ENCODE peak calls at places on chromosome 1, in five cellular contexts. K is brain microvascular endothelial cell, S is astrocyte of the spinal cord, I is fibroblast of the aortic adventitia, D is choroid plexus epithelial cell. E is an unnamed sample.

GRCh38 chr1:209485167-209485566 is 98.3 kb upstream of the CAMK1G start:
- DNase-seq in K (peak), S (peak), I (peak), D (peak), E (peak)

GRCh38 chr1:229430761-229431269 is 3.1 kb downstream of the ACTA1 start:
- DNase-seq in K (peak), S (peak), I (peak), D (peak), E (peak)

GRCh38 chr1:240107058-240107684 is 15.5 kb downstream of the FMN2 start:
- DNase-seq in K (no peak), S (peak), I (peak), D (peak), E (no peak)

GRCh38 chr1:2175681-2176454 is 18.7 kb downstream of the FAAP20 start:
- DNase-seq in K (no peak), S (no peak), I (no peak), D (no peak), E (no peak)

GRCh38 chr1:111880866-111881837 is 108.3 kb downstream of the KCND3 start:
- DNase-seq in K (no peak), S (no peak), I (no peak), D (no peak), E (no peak)

GRCh38 chr1:24317081-24317480 is 2.1 kb upstream of the GRHL3 start:
- DNase-seq in K (no peak), S (no peak), I (no peak), D (no peak), E (peak)

GRCh38 chr1:41566274-41566885 is 81.9 kb upstream of the EDN2 start:
- DNase-seq in K (no peak), S (no peak), I (no peak), D (no peak), E (no peak)

GRCh38 chr1:35215346-35215745 is 22.4 kb upstream of the SFPQ start:
- DNase-seq in K (no peak), S (no peak), I (no peak), D (no peak), E (no peak)

GRCh38 chr1:174189424-174190062 is 30.2 kb downstream of the RABGAP1L start:
- DNase-seq in K (no peak), S (no peak), I (no peak), D (no peak), E (no peak)

GRCh38 chr1:51268675-51269033 is 32.6 kb downstream of the RNF11 start:
- DNase-seq in K (no peak), S (peak), I (peak), D (peak), E (no peak)

GRCh38 chr1:107477233-107477632 is 336.4 kb downstream of the NTNG1 start:
- DNase-seq in K (no peak), S (no peak), I (no peak), D (no peak), E (no peak)

GRCh38 chr1:165383067-165383466 is 26.6 kb upstream of the LMX1A start:
- DNase-seq in K (no peak), S (peak), I (peak), D (peak), E (no peak)

GRCh38 chr1:96596226-96596625 is 125.4 kb upstream of the PTBP2 start:
- DNase-seq in K (peak), S (peak), I (peak), D (peak), E (peak)

GRCh38 chr1:183262628-183263220 is 76.7 kb downstream of the LAMC2 start:
- DNase-seq in K (no peak), S (no peak), I (no peak), D (no peak), E (no peak)

DNA sequence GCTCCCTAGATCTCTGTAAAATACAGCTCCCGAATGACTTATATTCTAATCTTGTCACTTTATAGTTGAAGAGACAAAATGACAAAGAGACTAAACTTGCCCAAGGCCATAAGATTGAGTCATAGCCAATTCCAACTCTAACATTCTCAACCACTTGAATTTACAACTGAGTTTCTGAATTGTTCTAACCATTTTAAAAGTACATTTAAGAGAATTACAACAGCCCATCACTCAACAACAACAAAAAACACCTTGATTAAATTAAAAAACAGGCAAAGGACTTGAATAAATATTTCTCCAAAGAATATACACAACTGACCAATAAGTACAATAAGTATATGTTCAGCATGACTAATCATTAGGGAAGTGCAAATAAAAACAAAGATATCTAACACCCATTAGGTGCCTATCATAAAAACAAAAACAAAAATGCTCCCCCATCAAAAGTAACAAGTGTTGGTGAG is 8.7 kb upstream of the ADCY10 start:
- DNase-seq in K (no peak), S (no peak), I (no peak), D (no peak), E (peak)
- H3K4me3 ChIP-seq in K (no peak), S (no peak), I (no peak), D (no peak), E (no peak)

GRCh38 chr1:246573481-246573880 is 7.2 kb downstream of the CNST start:
- DNase-seq in K (no peak), S (no peak), I (no peak), D (no peak), E (no peak)
- TF ChIP-seq CTCF in K (no peak), S (no peak), I (no peak), D (no peak), E (no peak)

GRCh38 chr1:207058878-207059867 is 6.1 kb downstream of the PFKFB2 start:
- DNase-seq in K (no peak), S (no peak), I (no peak), D (no peak), E (no peak)
- H3K4me3 ChIP-seq in K (no peak), S (no peak), I (no peak), D (no peak), E (no peak)

GRCh38 chr1:234616644-234617043 is 6.7 kb upstream of the IRF2BP2 start:
- DNase-seq in K (no peak), S (peak), I (peak), D (peak), E (peak)

GRCh38 chr1:234618726-234619049 is 8.7 kb upstream of the IRF2BP2 start:
- DNase-seq in K (no peak), S (no peak), I (no peak), D (no peak), E (no peak)

GRCh38 chr1:234617986-234618725 is 8.2 kb upstream of the IRF2BP2 start:
- DNase-seq in K (no peak), S (peak), I (peak), D (peak), E (peak)

GRCh38 chr1:234619071-234619480 is 9.1 kb upstream of the IRF2BP2 start:
- DNase-seq in K (no peak), S (peak), I (peak), D (no peak), E (peak)

DNA sequence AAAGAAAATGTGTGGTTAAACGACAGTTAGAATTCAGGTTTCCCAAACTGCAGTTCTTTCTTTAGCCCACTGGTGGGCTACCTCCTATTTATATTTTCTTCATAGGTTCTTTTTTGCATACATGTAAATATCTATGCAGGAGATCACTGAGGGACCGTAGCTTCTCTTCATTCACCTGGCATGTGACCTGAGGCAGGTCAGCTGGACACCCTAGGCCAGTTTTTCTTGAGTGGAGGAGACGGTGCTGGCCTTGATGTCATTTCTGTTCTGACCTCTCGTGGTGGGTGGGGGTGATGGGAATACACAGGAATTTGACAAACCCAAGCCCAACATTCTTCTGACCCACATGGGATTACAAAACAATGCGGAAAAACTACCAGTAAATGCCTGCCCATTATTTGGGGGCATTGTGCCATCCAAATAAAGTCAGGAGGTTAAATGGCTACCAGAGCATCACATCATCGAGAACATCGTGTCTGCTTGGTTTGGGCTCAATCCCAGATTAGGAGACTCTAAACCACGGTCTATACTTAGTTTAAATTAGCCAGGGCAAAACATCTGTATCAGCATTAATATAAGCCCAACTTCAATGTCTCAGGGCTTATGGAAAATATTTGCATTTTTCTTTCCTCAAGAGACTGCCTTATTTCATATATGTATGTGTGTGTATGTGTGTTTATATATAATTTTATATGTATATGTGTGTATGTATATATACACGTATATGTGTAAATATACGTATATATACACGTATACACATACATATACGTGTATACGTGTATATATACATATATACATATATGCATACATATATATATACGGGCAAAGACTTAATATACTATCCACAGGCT is 7.4 kb upstream of the IRF2BP2 start:
- DNase-seq in K (no peak), S (peak), I (peak), D (peak), E (no peak)
- TF ChIP-seq CTCF in K (peak), S (peak), I (peak), D (peak), E (no peak)

GRCh38 chr1:31548899-31549806 is 27.2 kb upstream of the TINAGL1 start:
- DNase-seq in K (peak), S (peak), I (peak), D (peak), E (peak)

GRCh38 chr1:31545927-31546540 is 30.3 kb upstream of the TINAGL1 start:
- DNase-seq in K (no peak), S (no peak), I (no peak), D (no peak), E (no peak)

GRCh38 chr1:31551206-31551605 is 25.1 kb upstream of the TINAGL1 start:
- DNase-seq in K (no peak), S (no peak), I (peak), D (no peak), E (no peak)

GRCh38 chr1:31549807-31550620 is 26.3 kb upstream of the TINAGL1 start:
- DNase-seq in K (no peak), S (no peak), I (peak), D (no peak), E (peak)

DNA sequence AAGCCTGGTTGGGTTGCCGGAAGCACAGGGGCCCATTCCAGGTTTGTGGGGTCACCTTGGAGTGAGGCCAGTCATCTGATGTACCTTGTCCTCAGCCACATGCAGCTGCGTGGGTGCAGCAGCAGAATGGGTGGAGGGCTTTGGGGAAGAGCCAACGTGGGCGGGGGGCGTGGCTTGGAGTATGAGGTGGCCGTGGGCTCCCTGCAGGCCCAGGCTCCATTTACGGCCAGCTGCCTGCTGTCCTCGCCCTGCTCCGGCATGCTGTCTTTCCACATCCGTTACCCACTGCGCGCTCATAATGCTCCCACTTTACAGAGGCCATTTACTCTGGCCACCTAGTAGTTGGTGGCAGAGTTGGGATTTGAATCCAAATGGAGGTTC is 27.8 kb upstream of the TINAGL1 start:
- DNase-seq in K (no peak), S (no peak), I (no peak), D (no peak), E (peak)
- H3K4me3 ChIP-seq in K (no peak), S (no peak), I (no peak), D (no peak), E (no peak)

GRCh38 chr1:158962983-158963382 is 31.6 kb downstream of the PYHIN1 start:
- DNase-seq in K (no peak), S (no peak), I (no peak), D (no peak), E (no peak)
- TF ChIP-seq CTCF in K (no peak), S (no peak), I (no peak), D (no peak), E (no peak)

GRCh38 chr1:236098267-236098666 is 33.4 kb upstream of the NID1 start:
- DNase-seq in K (no peak), S (no peak), I (no peak), D (no peak), E (no peak)
- H3K4me3 ChIP-seq in K (no peak), S (no peak), I (no peak), D (no peak), E (no peak)

DNA sequence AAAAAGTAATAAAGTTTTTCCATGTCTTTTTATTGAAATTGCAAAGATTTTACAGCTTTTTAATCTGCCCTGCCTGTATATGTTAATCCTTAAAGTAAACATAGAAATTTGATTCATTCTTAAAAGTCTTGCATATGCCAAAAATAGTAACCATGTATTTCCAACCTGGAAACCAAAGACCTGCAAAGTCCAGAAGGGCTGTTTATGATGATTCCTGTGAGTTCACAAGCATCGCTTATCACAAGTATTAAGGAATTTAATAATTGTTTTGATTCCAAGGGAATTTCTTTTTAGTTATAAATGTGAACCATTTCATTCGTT is 199.1 kb downstream of the PTPRC start:
- DNase-seq in K (no peak), S (no peak), I (no peak), D (no peak), E (no peak)
- TF ChIP-seq CTCF in K (no peak), S (no peak), I (no peak), D (no peak), E (no peak)